ENCODE peak calls at places on chromosomes 12 and 14, in nine cellular contexts. Q, A, D, E, J, G, F, N and R are unnamed samples.

GRCh38 chr12:55725556-55725955 is 3.3 kb downstream of the CD63 start:
- DNase-seq in Q (no peak), A (no peak), D (no peak), E (no peak), J (no peak), G (no peak), F (no peak), N (no peak), R (no peak)

GRCh38 chr14:77979666-77980351 is 179.9 kb downstream of the ADCK1 start:
- DNase-seq in Q (peak), A (no peak), D (no peak), E (no peak), J (no peak), G (no peak), F (no peak), N (no peak), R (no peak)

GRCh38 chr12:65025070-65025469 is 96.0 kb downstream of the WIF1 start:
- DNase-seq in Q (no peak), A (no peak), D (no peak), E (no peak), J (no peak), G (no peak), F (no peak), N (no peak), R (no peak)

GRCh38 chr12:53483225-53483978 is 15.9 kb downstream of the MAP3K12 start:
- DNase-seq in Q (no peak), A (no peak), D (no peak), E (no peak), J (no peak), G (no peak), F (no peak), N (no peak), R (no peak)

GRCh38 chr12:53196486-53196885 is 10.6 kb downstream of the ITGB7 start:
- DNase-seq in Q (no peak), A (no peak), D (no peak), E (no peak), J (no peak), G (no peak), F (no peak), N (no peak), R (no peak)

GRCh38 chr14:73785834-73786631 is 65.6 kb upstream of the PTGR2 start:
- DNase-seq in Q (peak), A (peak), D (peak), E (peak), J (peak), G (peak), F (peak), N (peak), R (peak)

GRCh38 chr12:105031061-105031807 is 45.1 kb downstream of the NOPCHAP1 start:
- DNase-seq in Q (no peak), A (no peak), D (no peak), E (no peak), J (no peak), G (no peak), F (no peak), N (no peak), R (no peak)

GRCh38 chr12:88509347-88509746 is 70.9 kb downstream of the KITLG start:
- DNase-seq in Q (no peak), A (no peak), D (no peak), E (no peak), J (no peak), G (no peak), F (no peak), N (no peak), R (no peak)

GRCh38 chr12:76636141-76636692 is 76.6 kb upstream of the OSBPL8 start:
- DNase-seq in Q (no peak), A (peak), D (no peak), E (no peak), J (no peak), G (no peak), F (no peak), N (no peak), R (no peak)

GRCh38 chr12:109113661-109114321 is 2.6 kb upstream of the ACACB start:
- DNase-seq in Q (no peak), A (no peak), D (no peak), E (no peak), J (no peak), G (no peak), F (no peak), N (no peak), R (no peak)

GRCh38 chr12:15154108-15154507 is 67.1 kb downstream of the RERG start:
- DNase-seq in Q (no peak), A (no peak), D (no peak), E (no peak), J (no peak), G (no peak), F (no peak), N (no peak), R (no peak)

GRCh38 chr12:26768611-26769603 is 64.1 kb downstream of the ITPR2 start:
- DNase-seq in Q (no peak), A (no peak), D (no peak), E (no peak), J (no peak), G (no peak), F (no peak), N (no peak), R (no peak)

GRCh38 chr14:21233457-21234076 is 35.7 kb downstream of the HNRNPC start:
- DNase-seq in Q (peak), A (no peak), D (no peak), E (no peak), J (no peak), G (no peak), F (no peak), N (no peak), R (no peak)

GRCh38 chr14:22059201-22059600 is 385.6 kb upstream of the OR4E1 start:
- DNase-seq in Q (no peak), A (no peak), D (no peak), E (no peak), J (no peak), G (no peak), F (no peak), N (no peak), R (no peak)

GRCh38 chr12:5428332-5429221 is 3.3 kb upstream of the NTF3 start:
- DNase-seq in Q (peak), A (peak), D (no peak), E (no peak), J (no peak), G (no peak), F (peak), N (no peak), R (no peak)

GRCh38 chr12:108689314-108690190 is 41.8 kb downstream of the CORO1C start:
- DNase-seq in Q (no peak), A (peak), D (no peak), E (no peak), J (no peak), G (no peak), F (no peak), N (peak), R (no peak)

GRCh38 chr14:22650960-22651521 is 6.9 kb upstream of the OR6J1 start:
- DNase-seq in Q (no peak), A (peak), D (no peak), E (no peak), J (no peak), G (no peak), F (peak), N (no peak), R (no peak)

GRCh38 chr12:51388066-51388799 is 3.0 kb downstream of the GALNT6 start:
- DNase-seq in Q (no peak), A (peak), D (no peak), E (peak), J (no peak), G (no peak), F (no peak), N (peak), R (no peak)

GRCh38 chr12:62008703-62009102 is 251.5 kb upstream of the USP15 start:
- DNase-seq in Q (no peak), A (no peak), D (no peak), E (no peak), J (no peak), G (no peak), F (no peak), N (no peak), R (no peak)

GRCh38 chr12:107404981-107405380 is 280.6 kb upstream of the PWP1 start:
- DNase-seq in Q (peak), A (peak), D (no peak), E (no peak), J (no peak), G (peak), F (peak), N (no peak), R (no peak)

GRCh38 chr12:12714276-12715001 is 2.7 kb upstream of the CDKN1B start:
- DNase-seq in Q (peak), A (peak), D (no peak), E (no peak), J (peak), G (no peak), F (no peak), N (no peak), R (no peak)

GRCh38 chr12:105671720-105672119 is 341.2 kb downstream of the C12orf75 start:
- DNase-seq in Q (no peak), A (peak), D (no peak), E (no peak), J (no peak), G (no peak), F (no peak), N (no peak), R (no peak)

GRCh38 chr12:4164591-4165558 is 108.7 kb upstream of the CCND2 start:
- DNase-seq in Q (peak), A (peak), D (peak), E (peak), J (no peak), G (no peak), F (peak), N (no peak), R (no peak)

GRCh38 chr12:52636189-52636588 is 15.8 kb downstream of the KRT2 start:
- DNase-seq in Q (no peak), A (no peak), D (no peak), E (peak), J (no peak), G (no peak), F (no peak), N (no peak), R (no peak)

GRCh38 chr12:6792522-6793201 is 3.3 kb downstream of the CD4 start:
- DNase-seq in Q (no peak), A (no peak), D (peak), E (no peak), J (no peak), G (no peak), F (no peak), N (no peak), R (no peak)

GRCh38 chr12:2267624-2268477 is 215.1 kb downstream of the CACNA1C start:
- DNase-seq in Q (no peak), A (peak), D (no peak), E (peak), J (no peak), G (no peak), F (no peak), N (peak), R (no peak)

GRCh38 chr14:94648801-94649200 is 36.6 kb downstream of the SERPINA3 start:
- DNase-seq in Q (no peak), A (no peak), D (no peak), E (no peak), J (no peak), G (no peak), F (no peak), N (no peak), R (no peak)

GRCh38 chr14:87133073-87133815 is 859.7 kb downstream of the GALC start:
- DNase-seq in Q (no peak), A (peak), D (peak), E (peak), J (no peak), G (no peak), F (peak), N (no peak), R (no peak)

GRCh38 chr14:106635569-106635968 is 1109.2 kb downstream of the TMEM121 start:
- DNase-seq in Q (no peak), A (no peak), D (no peak), E (no peak), J (no peak), G (no peak), F (no peak), N (no peak), R (no peak)

GRCh38 chr12:10672231-10672868 is 1.5 kb downstream of the STYK1 start:
- DNase-seq in Q (no peak), A (no peak), D (no peak), E (no peak), J (no peak), G (no peak), F (no peak), N (no peak), R (no peak)

GRCh38 chr14:67908061-67908767 is 88.6 kb downstream of the RAD51B start:
- DNase-seq in Q (no peak), A (peak), D (no peak), E (no peak), J (no peak), G (no peak), F (no peak), N (no peak), R (no peak)

GRCh38 chr12:53989227-53990113 is 4.5 kb downstream of the HOXC10 start:
- DNase-seq in Q (no peak), A (peak), D (no peak), E (no peak), J (no peak), G (peak), F (no peak), N (no peak), R (no peak)

GRCh38 chr12:47835017-47835830 is 15.5 kb upstream of the HDAC7 start:
- DNase-seq in Q (no peak), A (no peak), D (no peak), E (no peak), J (no peak), G (no peak), F (no peak), N (no peak), R (no peak)

GRCh38 chr12:25455696-25456095 is 97.4 kb downstream of the LMNTD1 start:
- DNase-seq in Q (no peak), A (no peak), D (no peak), E (no peak), J (no peak), G (no peak), F (no peak), N (no peak), R (no peak)

GRCh38 chr14:84036863-84037262 is 1493.1 kb upstream of the FLRT2 start:
- DNase-seq in Q (no peak), A (no peak), D (no peak), E (no peak), J (no peak), G (no peak), F (peak), N (no peak), R (no peak)

GRCh38 chr14:68391292-68392014 is 401.4 kb downstream of the ZFP36L1 start:
- DNase-seq in Q (no peak), A (peak), D (no peak), E (peak), J (peak), G (no peak), F (peak), N (no peak), R (no peak)

GRCh38 chr14:89429206-89430091 is 12.4 kb upstream of the FOXN3 start:
- DNase-seq in Q (no peak), A (no peak), D (no peak), E (no peak), J (no peak), G (no peak), F (no peak), N (no peak), R (no peak)

GRCh38 chr12:116610971-116611541 is 51.9 kb downstream of the MAP1LC3B2 start:
- DNase-seq in Q (no peak), A (peak), D (peak), E (no peak), J (no peak), G (no peak), F (no peak), N (no peak), R (no peak)

GRCh38 chr12:95397566-95397965 is 76.4 kb upstream of the METAP2 start:
- DNase-seq in Q (no peak), A (no peak), D (no peak), E (no peak), J (no peak), G (no peak), F (no peak), N (no peak), R (no peak)

GRCh38 chr14:99535448-99535847 is 54.2 kb downstream of the CCNK start:
- DNase-seq in Q (no peak), A (no peak), D (no peak), E (no peak), J (no peak), G (no peak), F (no peak), N (no peak), R (no peak)

GRCh38 chr14:99538733-99539132 is 57.5 kb downstream of the CCNK start:
- DNase-seq in Q (no peak), A (no peak), D (no peak), E (no peak), J (no peak), G (no peak), F (no peak), N (no peak), R (no peak)

GRCh38 chr14:99535908-99536778 is 54.9 kb downstream of the CCNK start:
- DNase-seq in Q (no peak), A (no peak), D (no peak), E (no peak), J (no peak), G (no peak), F (no peak), N (no peak), R (no peak)

GRCh38 chr14:99538275-99538674 is 57.1 kb downstream of the CCNK start:
- DNase-seq in Q (no peak), A (no peak), D (no peak), E (no peak), J (no peak), G (peak), F (peak), N (no peak), R (no peak)

GRCh38 chr14:99537399-99537798 is 56.2 kb downstream of the CCNK start:
- DNase-seq in Q (no peak), A (peak), D (peak), E (no peak), J (peak), G (peak), F (peak), N (no peak), R (no peak)
- TF ChIP-seq CTCF in Q (no peak), A (no peak), D (no peak), E (no peak), J (no peak), G (no peak), F (no peak), N (no peak), R (no peak)

DNA sequence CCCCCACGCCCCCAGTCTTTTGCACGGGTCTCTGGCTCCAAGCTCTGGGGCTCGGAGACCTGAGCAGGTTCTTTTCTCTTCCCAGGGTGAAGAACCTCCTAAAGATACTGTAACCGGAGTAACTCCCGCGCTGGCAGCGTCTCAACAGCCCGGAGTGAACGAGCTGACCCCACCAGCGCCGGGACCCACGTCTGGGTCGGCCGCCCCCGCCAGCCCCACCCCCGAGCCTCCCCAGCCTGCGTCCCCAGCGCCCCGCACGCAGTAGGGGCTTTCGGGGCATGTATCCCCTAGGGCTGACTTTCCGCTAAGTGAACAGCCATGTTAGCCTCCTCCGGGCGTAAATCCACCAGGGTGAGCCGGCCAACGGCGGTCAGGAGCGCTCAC is 834 bp downstream of the SLC35F4 start:
- DNase-seq in Q (no peak), A (no peak), D (no peak), E (no peak), J (no peak), G (no peak), F (no peak), N (no peak), R (no peak)
- TF ChIP-seq CTCF in Q (no peak), A (no peak), D (no peak), E (no peak), J (no peak), G (no peak), F (no peak), N (no peak), R (no peak)

GRCh38 chr12:100026241-100026640 is 41.5 kb upstream of the ANKS1B start:
- DNase-seq in Q (no peak), A (no peak), D (no peak), E (no peak), J (no peak), G (no peak), F (no peak), N (no peak), R (no peak)

GRCh38 chr12:100027671-100028070 is 42.9 kb upstream of the ANKS1B start:
- DNase-seq in Q (no peak), A (no peak), D (no peak), E (no peak), J (no peak), G (no peak), F (no peak), N (no peak), R (no peak)

GRCh38 chr12:100031821-100032220 is 47.1 kb upstream of the ANKS1B start:
- DNase-seq in Q (no peak), A (peak), D (no peak), E (no peak), J (no peak), G (no peak), F (no peak), N (no peak), R (no peak)
- TF ChIP-seq CTCF in Q (no peak), A (no peak), D (no peak), E (no peak), J (no peak), G (no peak), F (no peak), N (no peak), R (no peak)

GRCh38 chr14:104304451-104305351 is 166.3 kb downstream of the KIF26A start:
- DNase-seq in Q (no peak), A (no peak), D (no peak), E (no peak), J (no peak), G (no peak), F (no peak), N (no peak), R (no peak)
- TF ChIP-seq CTCF in Q (no peak), A (no peak), D (no peak), E (no peak), J (no peak), G (no peak), F (no peak), N (no peak), R (no peak)

GRCh38 chr14:90604356-90604755 is 207.5 kb downstream of the CALM1 start:
- DNase-seq in Q (no peak), A (peak), D (no peak), E (no peak), J (no peak), G (no peak), F (no peak), N (no peak), R (no peak)

GRCh38 chr14:90607141-90607540 is 209.1 kb downstream of the TTC7B start:
- DNase-seq in Q (no peak), A (no peak), D (peak), E (no peak), J (no peak), G (no peak), F (no peak), N (no peak), R (no peak)

GRCh38 chr14:90603336-90603735 is 206.5 kb downstream of the CALM1 start:
- DNase-seq in Q (no peak), A (no peak), D (no peak), E (no peak), J (no peak), G (no peak), F (no peak), N (no peak), R (no peak)

GRCh38 chr14:90606434-90606833 is 209.6 kb downstream of the CALM1 start:
- DNase-seq in Q (no peak), A (no peak), D (no peak), E (no peak), J (no peak), G (no peak), F (no peak), N (no peak), R (no peak)

DNA sequence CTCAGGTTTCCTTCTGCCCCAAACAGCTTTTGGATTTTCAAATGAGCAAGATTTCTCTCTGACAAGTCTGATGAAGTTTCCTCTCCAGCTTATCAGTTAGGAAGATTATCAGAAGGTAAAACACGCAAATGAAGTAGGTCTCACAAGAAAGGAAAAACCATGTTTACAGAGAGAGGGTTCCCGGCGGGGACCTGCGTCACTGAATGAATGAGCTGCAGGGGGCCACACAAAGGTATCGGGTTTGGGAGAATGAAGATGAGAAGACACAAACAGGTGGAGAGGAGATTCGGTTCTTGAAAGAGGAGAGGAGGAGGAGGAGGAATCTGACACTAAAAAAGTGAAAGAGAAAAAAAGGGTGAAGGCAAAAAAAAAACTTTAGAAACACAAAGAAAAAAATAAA is 208.6 kb downstream of the CALM1 start:
- DNase-seq in Q (no peak), A (no peak), D (no peak), E (no peak), J (no peak), G (no peak), F (no peak), N (no peak), R (no peak)
- TF ChIP-seq CTCF in Q (no peak), A (no peak), D (no peak), E (no peak), J (no peak), G (no peak), F (no peak), N (no peak), R (no peak)

DNA sequence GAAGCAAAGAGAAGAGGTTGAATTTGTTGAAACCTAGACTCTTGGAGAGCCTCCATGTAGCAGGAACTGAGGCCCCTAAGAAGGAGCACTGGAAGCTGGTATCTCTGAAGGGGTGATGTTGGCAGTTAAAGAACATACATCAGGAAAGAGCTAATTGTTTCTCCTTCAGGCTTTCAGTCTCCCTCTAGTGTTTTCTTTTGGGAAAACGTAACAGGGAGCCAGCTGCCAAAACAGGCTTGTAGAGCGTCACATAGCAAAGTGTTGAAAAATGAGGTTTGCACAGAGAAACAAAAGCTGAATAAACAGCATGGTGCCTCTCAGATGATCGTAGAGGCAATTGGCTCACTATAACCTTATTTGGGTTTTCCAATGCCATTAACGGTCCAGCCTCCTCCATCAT is 46.9 kb upstream of the CAND1 start:
- DNase-seq in Q (peak), A (peak), D (no peak), E (no peak), J (no peak), G (no peak), F (peak), N (no peak), R (no peak)
- TF ChIP-seq CTCF in Q (peak), A (peak), D (peak), E (no peak), J (no peak), G (peak), F (peak), N (no peak), R (peak)

GRCh38 chr12:132353811-132354210 is 24.4 kb upstream of the GALNT9 start:
- DNase-seq in Q (no peak), A (no peak), D (no peak), E (no peak), J (no peak), G (no peak), F (no peak), N (no peak), R (no peak)
- TF ChIP-seq CTCF in Q (no peak), A (no peak), D (no peak), E (no peak), J (no peak), G (no peak), F (no peak), N (no peak), R (no peak)